ENCODE peak calls at places on chromosomes 12 and 14, in six cellular contexts. X is tibial artery, U is sigmoid colon, G is BE2C, M is uterus, S is heart left ventricle. A is an unnamed sample.

GRCh38 chr14:77709412-77709811 is 1.5 kb downstream of the SLIRP start:
- DNase-seq in X (no peak), U (no peak), G (no peak), M (no peak), S (no peak), A (no peak)

GRCh38 chr12:11862794-11863193 is 207.9 kb upstream of the BCL2L14 start:
- DNase-seq in X (no peak), U (no peak), G (no peak), M (peak; percentile 61), S (no peak), A (peak; percentile 63)

GRCh38 chr12:63752283-63752682 is 27.4 kb upstream of the RXYLT1 start:
- DNase-seq in X (no peak), U (no peak), G (no peak), M (no peak), S (no peak), A (no peak)

GRCh38 chr14:105475916-105476845 is 1.6 kb downstream of the CRIP2 start:
- DNase-seq in X (peak; percentile 76), U (no peak), G (peak; percentile 76), M (no peak), S (peak; percentile 83), A (peak; percentile 43)

GRCh38 chr12:116532986-116533342 is 26.2 kb upstream of the MAP1LC3B2 start:
- DNase-seq in X (no peak), U (no peak), G (no peak), M (no peak), S (no peak), A (no peak)

GRCh38 chr12:74285773-74286172 is 251.9 kb upstream of the ATXN7L3B start:
- DNase-seq in X (no peak), U (no peak), G (no peak), M (no peak), S (no peak), A (no peak)

GRCh38 chr14:104465482-104466390 is 113.8 kb upstream of the C14orf180 start:
- DNase-seq in X (no peak), U (no peak), G (no peak), M (no peak), S (no peak), A (no peak)

GRCh38 chr14:39446131-39446744 is 14.0 kb upstream of the FBXO33 start:
- DNase-seq in X (no peak), U (no peak), G (no peak), M (no peak), S (no peak), A (no peak)

GRCh38 chr14:59055439-59056045 is 132.9 kb upstream of the DAAM1 start:
- DNase-seq in X (peak; percentile 31), U (no peak), G (peak; percentile 15), M (no peak), S (no peak), A (peak; percentile 23)

GRCh38 chr12:42291680-42292079 is 34.2 kb downstream of the ZCRB1 start:
- DNase-seq in X (no peak), U (no peak), G (no peak), M (no peak), S (no peak), A (no peak)

GRCh38 chr14:56341766-56342418 is 223.7 kb downstream of the PELI2 start:
- DNase-seq in X (no peak), U (no peak), G (no peak), M (no peak), S (no peak), A (peak; percentile 60)

GRCh38 chr14:54767139-54767431 is 135.5 kb downstream of the GCH1 start:
- DNase-seq in X (no peak), U (peak; percentile 52), G (no peak), M (no peak), S (no peak), A (no peak)

GRCh38 chr14:54650331-54651017 is 83.5 kb downstream of the SAMD4A start:
- DNase-seq in X (peak; percentile 81), U (peak; percentile 85), G (no peak), M (peak; percentile 58), S (peak; percentile 51), A (peak; percentile 93)

GRCh38 chr12:52165096-52165855 is 26.5 kb downstream of the KRT80 start:
- DNase-seq in X (no peak), U (no peak), G (peak; percentile 47), M (no peak), S (no peak), A (no peak)

GRCh38 chr14:92315050-92315785 is 7.7 kb upstream of the SLC24A4 start:
- DNase-seq in X (no peak), U (no peak), G (no peak), M (no peak), S (no peak), A (no peak)

GRCh38 chr12:120699553-120699952 is 10.7 kb upstream of the UNC119B start:
- DNase-seq in X (no peak), U (no peak), G (no peak), M (no peak), S (no peak), A (no peak)

GRCh38 chr14:102592969-102593840 is 756 bp downstream of the RCOR1 start:
- DNase-seq in X (peak; percentile 35), U (peak; percentile 82), G (peak; percentile 68), M (peak; percentile 37), S (peak; percentile 49), A (no peak)

GRCh38 chr14:89260898-89261297 is 156.1 kb downstream of the FOXN3 start:
- DNase-seq in X (no peak), U (no peak), G (no peak), M (no peak), S (no peak), A (no peak)

GRCh38 chr12:67539946-67540345 is 108.6 kb upstream of the DYRK2 start:
- DNase-seq in X (no peak), U (no peak), G (no peak), M (no peak), S (no peak), A (peak; percentile 22)

GRCh38 chr14:103500148-103500990 is 22.3 kb downstream of the CKB start:
- DNase-seq in X (peak; percentile 93), U (peak; percentile 96), G (peak; percentile 92), M (peak; percentile 92), S (peak; percentile 89), A (peak; percentile 56)

GRCh38 chr12:50088577-50089335 is 3.6 kb downstream of the SMARCD1 start:
- DNase-seq in X (no peak), U (no peak), G (peak; percentile 62), M (peak; percentile 52), S (no peak), A (peak; percentile 27)

GRCh38 chr14:65359503-65359902 is 53.0 kb upstream of the FUT8 start:
- DNase-seq in X (no peak), U (no peak), G (no peak), M (no peak), S (no peak), A (peak; percentile 39)

GRCh38 chr12:132194556-132194955 is 50.3 kb downstream of the NOC4L start:
- DNase-seq in X (no peak), U (no peak), G (no peak), M (no peak), S (no peak), A (no peak)

GRCh38 chr12:117872521-117873169 is 96.1 kb downstream of the KSR2 start:
- DNase-seq in X (no peak), U (no peak), G (no peak), M (no peak), S (no peak), A (no peak)

GRCh38 chr12:10301103-10301502 is 6.6 kb upstream of the KLRD1 start:
- DNase-seq in X (no peak), U (no peak), G (no peak), M (no peak), S (no peak), A (peak; percentile 59)

GRCh38 chr14:50417853-50418252 is 21.2 kb upstream of the CDKL1 start:
- DNase-seq in X (no peak), U (no peak), G (no peak), M (no peak), S (no peak), A (no peak)

GRCh38 chr12:75323663-75324062 is 6.5 kb downstream of the CAPS2 start:
- DNase-seq in X (no peak), U (no peak), G (no peak), M (no peak), S (no peak), A (no peak)

GRCh38 chr12:60072911-60073310 is 477.1 kb downstream of the SLC16A7 start:
- DNase-seq in X (no peak), U (no peak), G (no peak), M (no peak), S (no peak), A (peak; percentile 64)

GRCh38 chr14:29710015-29710414 is 217.6 kb downstream of the PRKD1 start:
- DNase-seq in X (no peak), U (no peak), G (no peak), M (no peak), S (no peak), A (no peak)

GRCh38 chr14:71803539-71804260 is 128.5 kb upstream of the RGS6 start:
- DNase-seq in X (no peak), U (no peak), G (no peak), M (no peak), S (no peak), A (peak; percentile 84)

GRCh38 chr12:11901687-11902524 is 168.8 kb upstream of the BCL2L14 start:
- DNase-seq in X (no peak), U (no peak), G (no peak), M (no peak), S (no peak), A (no peak)

GRCh38 chr14:37118673-37119366 is 53.6 kb downstream of the SLC25A21 start:
- DNase-seq in X (no peak), U (no peak), G (no peak), M (no peak), S (no peak), A (no peak)

GRCh38 chr14:37129047-37129446 is 43.4 kb downstream of the SLC25A21 start:
- DNase-seq in X (no peak), U (no peak), G (no peak), M (no peak), S (no peak), A (no peak)

GRCh38 chr14:37122288-37122687 is 50.1 kb downstream of the SLC25A21 start:
- DNase-seq in X (no peak), U (no peak), G (no peak), M (no peak), S (no peak), A (peak; percentile 95)

GRCh38 chr14:37122919-37123639 is 49.3 kb downstream of the SLC25A21 start:
- DNase-seq in X (no peak), U (no peak), G (no peak), M (no peak), S (no peak), A (peak; percentile 31)

GRCh38 chr14:37124617-37125016 is 47.8 kb downstream of the SLC25A21 start:
- DNase-seq in X (no peak), U (no peak), G (no peak), M (no peak), S (no peak), A (no peak)
- TF ChIP-seq CTCF in X (no peak), U (no peak), G (no peak), M (no peak), S (no peak), A (no peak)

GRCh38 chr14:80213602-80214001 is 2.3 kb upstream of the DIO2 start:
- DNase-seq in X (peak; percentile 47), U (no peak), G (peak; percentile 66), M (no peak), S (no peak), A (peak; percentile 41)
- TF ChIP-seq CTCF in X (peak; percentile 11), U (no peak), G (peak; percentile 80), M (no peak), S (peak; percentile 28), A (peak; percentile 21)

GRCh38 chr14:90726656-90727055 is 89.6 kb downstream of the TTC7B start:
- DNase-seq in X (peak; percentile 81), U (peak; percentile 93), G (no peak), M (peak; percentile 62), S (peak; percentile 33), A (peak; percentile 60)
- TF ChIP-seq CTCF in X (peak; percentile 32), U (no peak), G (peak; percentile 27), M (peak; percentile 27), S (peak; percentile 32), A (peak; percentile 6)

GRCh38 chr12:97943359-97943758 is 480.8 kb downstream of the RMST start:
- DNase-seq in X (no peak), U (no peak), G (no peak), M (no peak), S (no peak), A (no peak)
- TF ChIP-seq CTCF in X (no peak), U (no peak), G (no peak), M (no peak), S (no peak), A (no peak)